ENCODE peak calls at places on chromosomes 3 and 15, in nine cellular contexts. O, Z, A, T, K, F, P, B and R are unnamed samples.

GRCh38 chr3:125212096-125212508 is 446 bp downstream of the SLC12A8 start:
- DNase-seq in O (no peak), Z (no peak), A (no peak), T (no peak), K (no peak), F (no peak), P (no peak), B (no peak), R (no peak)

GRCh38 chr3:120894285-120894684 is 13.7 kb upstream of the STXBP5L start:
- DNase-seq in O (peak), Z (no peak), A (peak), T (no peak), K (no peak), F (no peak), P (peak), B (no peak), R (no peak)

GRCh38 chr15:75156306-75157215 is 45.1 kb upstream of the C15orf39 start:
- DNase-seq in O (no peak), Z (no peak), A (no peak), T (no peak), K (no peak), F (no peak), P (no peak), B (peak), R (no peak)

GRCh38 chr15:88630141-88630721 is 8.6 kb upstream of the ISG20 start:
- DNase-seq in O (no peak), Z (no peak), A (no peak), T (no peak), K (no peak), F (no peak), P (peak), B (peak), R (no peak)

GRCh38 chr15:50109086-50109987 is 9.7 kb downstream of the ATP8B4 start:
- DNase-seq in O (peak), Z (no peak), A (no peak), T (no peak), K (no peak), F (no peak), P (no peak), B (no peak), R (peak)

GRCh38 chr3:125120370-125121122 is 64.7 kb upstream of the HEG1 start:
- DNase-seq in O (peak), Z (no peak), A (no peak), T (no peak), K (no peak), F (no peak), P (no peak), B (no peak), R (no peak)

GRCh38 chr3:120622870-120623718 is 27.0 kb downstream of the NDUFB4 start:
- DNase-seq in O (no peak), Z (no peak), A (peak), T (peak), K (no peak), F (peak), P (no peak), B (no peak), R (peak)

GRCh38 chr3:194572944-194573491 is 60.2 kb downstream of the TMEM44 start:
- DNase-seq in O (peak), Z (no peak), A (no peak), T (no peak), K (no peak), F (no peak), P (no peak), B (no peak), R (no peak)

GRCh38 chr3:27633224-27633545 is 88.9 kb downstream of the EOMES start:
- DNase-seq in O (peak), Z (no peak), A (no peak), T (peak), K (no peak), F (no peak), P (no peak), B (peak), R (no peak)

GRCh38 chr3:194472290-194472920 is 14.4 kb downstream of the ATP13A3 start:
- DNase-seq in O (peak), Z (no peak), A (no peak), T (peak), K (no peak), F (no peak), P (no peak), B (no peak), R (peak)

GRCh38 chr3:32278714-32279113 is 40.2 kb downstream of the CMTM8 start:
- DNase-seq in O (peak), Z (no peak), A (no peak), T (no peak), K (no peak), F (no peak), P (no peak), B (no peak), R (peak)

GRCh38 chr3:42120866-42121265 is 29.7 kb downstream of the TRAK1 start:
- DNase-seq in O (no peak), Z (no peak), A (no peak), T (no peak), K (peak), F (no peak), P (no peak), B (no peak), R (no peak)

GRCh38 chr3:196648856-196649255 is 9.4 kb downstream of the NRROS start:
- DNase-seq in O (no peak), Z (no peak), A (no peak), T (no peak), K (no peak), F (no peak), P (no peak), B (no peak), R (no peak)

GRCh38 chr3:99256788-99257187 is 355.3 kb upstream of the DCBLD2 start:
- DNase-seq in O (no peak), Z (no peak), A (no peak), T (no peak), K (no peak), F (no peak), P (no peak), B (no peak), R (no peak)

GRCh38 chr3:98900265-98901031 is 1.0 kb downstream of the DCBLD2 start:
- DNase-seq in O (no peak), Z (no peak), A (no peak), T (no peak), K (no peak), F (no peak), P (no peak), B (no peak), R (no peak)

GRCh38 chr3:149245738-149246451 is 24.3 kb upstream of the CP start:
- DNase-seq in O (peak), Z (no peak), A (peak), T (no peak), K (no peak), F (no peak), P (no peak), B (no peak), R (peak)

GRCh38 chr3:136678981-136679380 is 73.2 kb downstream of the STAG1 start:
- DNase-seq in O (peak), Z (no peak), A (peak), T (no peak), K (no peak), F (no peak), P (no peak), B (no peak), R (no peak)

GRCh38 chr15:58040117-58040516 is 25.4 kb downstream of the ALDH1A2 start:
- DNase-seq in O (no peak), Z (no peak), A (no peak), T (no peak), K (no peak), F (no peak), P (no peak), B (no peak), R (no peak)

GRCh38 chr3:42504334-42505202 is 2.1 kb downstream of the VIPR1 start:
- DNase-seq in O (no peak), Z (no peak), A (no peak), T (no peak), K (peak), F (no peak), P (peak), B (peak), R (no peak)

GRCh38 chr15:98070132-98070531 is 109.6 kb downstream of the ARRDC4 start:
- DNase-seq in O (no peak), Z (no peak), A (no peak), T (no peak), K (no peak), F (peak), P (no peak), B (no peak), R (no peak)

GRCh38 chr15:70149667-70150404 is 52.1 kb upstream of the TLE3 start:
- DNase-seq in O (peak), Z (no peak), A (no peak), T (no peak), K (no peak), F (no peak), P (no peak), B (no peak), R (peak)

GRCh38 chr3:126111126-126111551 is 27.2 kb upstream of the SLC41A3 start:
- DNase-seq in O (no peak), Z (no peak), A (no peak), T (no peak), K (peak), F (no peak), P (no peak), B (no peak), R (no peak)

GRCh38 chr15:48798319-48798718 is 12.6 kb downstream of the CEP152 start:
- DNase-seq in O (no peak), Z (no peak), A (no peak), T (no peak), K (no peak), F (no peak), P (no peak), B (no peak), R (no peak)

GRCh38 chr3:126558336-126559071 is at the start of gene C3orf22:
- DNase-seq in O (no peak), Z (no peak), A (no peak), T (no peak), K (no peak), F (no peak), P (peak), B (no peak), R (no peak)

GRCh38 chr15:80615783-80616391 is 79.2 kb upstream of the ABHD17C start:
- DNase-seq in O (peak), Z (peak), A (peak), T (no peak), K (peak), F (no peak), P (peak), B (peak), R (no peak)

GRCh38 chr3:157953565-157953964 is 152.7 kb downstream of the SHOX2 start:
- DNase-seq in O (no peak), Z (no peak), A (no peak), T (no peak), K (no peak), F (no peak), P (no peak), B (no peak), R (no peak)

GRCh38 chr3:57169872-57170623 is 4.9 kb upstream of the IL17RD start:
- DNase-seq in O (peak), Z (peak), A (no peak), T (peak), K (peak), F (no peak), P (peak), B (peak), R (peak)

GRCh38 chr15:70127288-70127746 is 29.6 kb upstream of the TLE3 start:
- DNase-seq in O (peak), Z (no peak), A (no peak), T (no peak), K (peak), F (no peak), P (peak), B (peak), R (no peak)

GRCh38 chr3:112046599-112046998 is 12.1 kb downstream of the TMPRSS7 start:
- DNase-seq in O (no peak), Z (no peak), A (no peak), T (no peak), K (no peak), F (no peak), P (no peak), B (no peak), R (no peak)

GRCh38 chr3:127544151-127544805 is 46.3 kb downstream of the TPRA1 start:
- DNase-seq in O (peak), Z (peak), A (peak), T (peak), K (peak), F (peak), P (peak), B (peak), R (peak)

GRCh38 chr3:150227839-150228238 is 180.3 kb upstream of the TSC22D2 start:
- DNase-seq in O (peak), Z (no peak), A (no peak), T (peak), K (no peak), F (no peak), P (no peak), B (peak), R (peak)

GRCh38 chr3:13332158-13332557 is 88.0 kb downstream of the NUP210 start:
- DNase-seq in O (no peak), Z (no peak), A (no peak), T (no peak), K (no peak), F (no peak), P (no peak), B (peak), R (no peak)

GRCh38 chr3:14181253-14181652 is 2.6 kb downstream of the LSM3 start:
- DNase-seq in O (no peak), Z (no peak), A (no peak), T (no peak), K (no peak), F (no peak), P (no peak), B (no peak), R (no peak)

GRCh38 chr15:85137507-85138175 is 156.0 kb downstream of the PDE8A start:
- DNase-seq in O (no peak), Z (no peak), A (no peak), T (no peak), K (no peak), F (no peak), P (no peak), B (no peak), R (no peak)

GRCh38 chr15:39792025-39792893 is 9.6 kb upstream of the FSIP1 start:
- DNase-seq in O (peak), Z (no peak), A (no peak), T (no peak), K (no peak), F (no peak), P (no peak), B (no peak), R (peak)

GRCh38 chr3:33067484-33067883 is 29.5 kb downstream of the GLB1 start:
- DNase-seq in O (peak), Z (no peak), A (no peak), T (no peak), K (no peak), F (peak), P (no peak), B (no peak), R (peak)

GRCh38 chr15:67915374-67916050 is 75.7 kb upstream of the RNU6-1 start:
- DNase-seq in O (peak), Z (peak), A (no peak), T (peak), K (peak), F (no peak), P (peak), B (peak), R (no peak)

GRCh38 chr15:37135225-37135624 is 34.9 kb upstream of the MEIS2 start:
- DNase-seq in O (no peak), Z (no peak), A (no peak), T (no peak), K (no peak), F (peak), P (no peak), B (no peak), R (no peak)

GRCh38 chr3:54900954-54901591 is 26.8 kb downstream of the LRTM1 start:
- DNase-seq in O (no peak), Z (no peak), A (no peak), T (no peak), K (no peak), F (no peak), P (no peak), B (no peak), R (no peak)

GRCh38 chr3:38353151-38353550 is 6.6 kb downstream of the XYLB start:
- DNase-seq in O (peak), Z (no peak), A (no peak), T (no peak), K (no peak), F (no peak), P (no peak), B (no peak), R (peak)
- H3K4me3 ChIP-seq in O (no peak), Z (no peak), A (no peak), T (no peak), K (no peak), F (no peak), P (no peak), B (no peak), R (no peak)

GRCh38 chr3:87173071-87173470 is 54.0 kb upstream of the CHMP2B start:
- DNase-seq in O (peak), Z (no peak), A (no peak), T (no peak), K (no peak), F (no peak), P (no peak), B (no peak), R (peak)

GRCh38 chr3:87164245-87164644 is 62.9 kb upstream of the CHMP2B start:
- DNase-seq in O (no peak), Z (no peak), A (no peak), T (no peak), K (no peak), F (no peak), P (no peak), B (no peak), R (no peak)

GRCh38 chr3:87173776-87174175 is 53.3 kb upstream of the CHMP2B start:
- DNase-seq in O (no peak), Z (no peak), A (no peak), T (no peak), K (no peak), F (no peak), P (no peak), B (no peak), R (no peak)

GRCh38 chr3:87167634-87168456 is 59.3 kb upstream of the CHMP2B start:
- DNase-seq in O (peak), Z (no peak), A (peak), T (peak), K (no peak), F (peak), P (no peak), B (no peak), R (peak)
- H3K4me3 ChIP-seq in O (no peak), Z (peak), A (peak), T (peak), K (peak), F (no peak), P (no peak), B (peak), R (peak)

GRCh38 chr3:184379375-184380209 is at the start of gene CHRD:
- DNase-seq in O (no peak), Z (no peak), A (no peak), T (no peak), K (no peak), F (no peak), P (peak), B (no peak), R (no peak)

GRCh38 chr3:184377374-184377773 is 633 bp downstream of the THPO start:
- DNase-seq in O (no peak), Z (no peak), A (no peak), T (no peak), K (no peak), F (no peak), P (peak), B (no peak), R (no peak)

GRCh38 chr3:184380210-184380626 is 364 bp downstream of the CHRD start:
- DNase-seq in O (peak), Z (peak), A (no peak), T (peak), K (no peak), F (no peak), P (peak), B (peak), R (no peak)

GRCh38 chr3:184377882-184378445 is at the start of gene THPO:
- DNase-seq in O (no peak), Z (no peak), A (no peak), T (no peak), K (no peak), F (no peak), P (peak), B (no peak), R (no peak)

GRCh38 chr3:184378650-184379374 is 805 bp upstream of the THPO start:
- DNase-seq in O (no peak), Z (no peak), A (no peak), T (no peak), K (no peak), F (no peak), P (peak), B (no peak), R (no peak)
- H3K4me3 ChIP-seq in O (no peak), Z (no peak), A (no peak), T (no peak), K (no peak), F (no peak), P (no peak), B (peak), R (no peak)

DNA sequence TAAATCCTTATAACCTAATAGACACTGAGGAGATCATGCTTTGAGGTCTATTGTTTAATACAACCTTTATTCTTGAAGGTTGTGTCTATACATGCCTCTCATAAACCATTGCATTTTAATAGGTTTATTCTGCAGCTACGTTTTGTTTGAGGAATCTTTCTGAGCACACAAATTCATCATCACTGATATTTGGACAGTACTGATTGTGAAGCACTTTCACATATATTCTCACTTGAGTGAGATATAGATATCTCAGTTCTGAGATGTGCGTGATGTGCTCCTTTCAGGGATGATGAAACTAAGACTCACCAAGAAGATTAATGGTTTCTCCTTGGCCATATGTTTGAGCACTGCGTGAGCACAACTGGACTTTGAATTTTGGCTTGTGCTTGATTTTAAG is 374.4 kb downstream of the LPP start:
- DNase-seq in O (no peak), Z (no peak), A (no peak), T (no peak), K (no peak), F (no peak), P (no peak), B (no peak), R (no peak)
- H3K4me3 ChIP-seq in O (no peak), Z (no peak), A (no peak), T (no peak), K (no peak), F (no peak), P (no peak), B (no peak), R (no peak)

GRCh38 chr3:40550168-40550567 is 25.4 kb downstream of the ZNF621 start:
- DNase-seq in O (peak), Z (no peak), A (no peak), T (no peak), K (no peak), F (no peak), P (no peak), B (no peak), R (no peak)
- H3K4me3 ChIP-seq in O (no peak), Z (no peak), A (no peak), T (no peak), K (no peak), F (no peak), P (no peak), B (no peak), R (no peak)

GRCh38 chr15:28026764-28027713 is 72.1 kb downstream of the OCA2 start:
- DNase-seq in O (no peak), Z (no peak), A (no peak), T (no peak), K (no peak), F (no peak), P (no peak), B (no peak), R (no peak)
- H3K4me3 ChIP-seq in O (no peak), Z (no peak), A (no peak), T (no peak), K (no peak), F (no peak), P (no peak), B (no peak), R (no peak)

DNA sequence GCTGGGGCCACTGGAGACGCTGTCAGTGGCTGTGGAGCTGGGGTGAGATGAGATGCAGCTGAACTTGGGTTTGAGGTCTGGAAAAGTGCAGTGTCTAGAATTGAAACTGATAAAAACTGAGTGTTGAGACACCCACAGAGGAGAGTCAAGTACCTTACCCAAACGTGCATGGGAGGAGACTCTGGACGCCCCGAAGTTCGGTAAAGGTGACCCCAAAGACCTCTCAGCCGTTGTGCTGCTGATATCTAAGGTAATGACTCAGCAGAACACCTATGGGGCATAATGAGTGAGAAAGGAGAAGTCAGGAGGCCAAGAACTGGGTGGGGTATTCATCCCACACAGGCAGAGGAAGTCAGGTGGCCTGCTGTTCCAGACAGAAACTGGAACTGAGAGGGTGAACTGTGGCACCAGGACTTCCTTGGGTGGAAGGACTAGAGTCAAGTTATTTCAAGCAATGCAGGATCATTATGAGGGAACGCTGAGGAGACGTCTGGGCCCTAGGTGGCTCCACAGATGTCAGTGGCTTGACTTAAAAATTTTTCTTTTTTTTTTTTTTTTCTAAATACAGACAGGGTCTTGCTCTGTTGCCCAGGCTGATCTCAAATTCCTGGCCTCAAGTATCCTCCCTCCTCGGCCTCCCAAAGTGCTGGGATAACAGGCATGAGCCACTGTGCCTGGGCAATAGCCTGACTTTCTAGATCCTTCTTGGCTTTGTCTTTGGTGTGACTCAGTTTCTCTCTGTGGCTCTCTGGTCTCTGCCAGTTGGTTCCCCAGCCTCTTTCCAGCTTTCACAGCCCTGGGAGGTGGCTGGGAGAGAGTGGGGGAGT is 67.6 kb upstream of the GCNT3 start:
- DNase-seq in O (no peak), Z (no peak), A (no peak), T (no peak), K (no peak), F (no peak), P (peak), B (peak), R (no peak)
- H3K4me3 ChIP-seq in O (no peak), Z (no peak), A (no peak), T (no peak), K (no peak), F (no peak), P (no peak), B (no peak), R (no peak)